ENCODE peak calls at places on chromosomes 4 and X, in ten cellular contexts. One of them, this sample, is unnamed.

GRCh38 chr4:3302164-3302785 is 9.5 kb downstream of the RGS12 start:
- DNase-seq in GM06990: peak
- DNase-seq in astrocyte of the spinal cord: peak
- DNase-seq in MV-4-11: no peak
- DNase-seq in choroid plexus epithelial cell: no peak
- DNase-seq in H7: peak
- DNase-seq in Right ventricle myocardium superior: no peak
- DNase-seq in skeletal muscle cell: no peak
- DNase-seq in AG09309: no peak
- DNase-seq in mesendoderm: no peak
- DNase-seq in this sample: no peak

GRCh38 chr4:81504685-81505598 is 33.2 kb upstream of the RASGEF1B start:
- DNase-seq in Right ventricle myocardium superior: peak
- DNase-seq in mesendoderm: no peak
- DNase-seq in H7: no peak
- DNase-seq in skeletal muscle cell: no peak
- DNase-seq in AG09309: no peak
- DNase-seq in GM06990: peak
- DNase-seq in astrocyte of the spinal cord: no peak
- DNase-seq in MV-4-11: peak
- DNase-seq in choroid plexus epithelial cell: no peak
- DNase-seq in this sample: no peak

GRCh38 chr4:88211473-88212252 is 53.2 kb upstream of the ABCG2 start:
- DNase-seq in AG09309: no peak
- DNase-seq in astrocyte of the spinal cord: peak
- DNase-seq in GM06990: peak
- DNase-seq in choroid plexus epithelial cell: peak
- DNase-seq in mesendoderm: peak
- DNase-seq in Right ventricle myocardium superior: no peak
- DNase-seq in H7: peak
- DNase-seq in MV-4-11: peak
- DNase-seq in skeletal muscle cell: no peak
- DNase-seq in this sample: no peak

GRCh38 chrX:47311857-47312774 is 58.3 kb upstream of the ZNF157 start:
- DNase-seq in AG09309: peak
- DNase-seq in GM06990: peak
- DNase-seq in MV-4-11: peak
- DNase-seq in Right ventricle myocardium superior: peak
- DNase-seq in mesendoderm: peak
- DNase-seq in H7: peak
- DNase-seq in astrocyte of the spinal cord: peak
- DNase-seq in choroid plexus epithelial cell: peak
- DNase-seq in skeletal muscle cell: peak
- DNase-seq in this sample: peak

GRCh38 chr4:142036795-142037583 is 400.6 kb downstream of the IL15 start:
- DNase-seq in AG09309: no peak
- DNase-seq in Right ventricle myocardium superior: no peak
- DNase-seq in skeletal muscle cell: no peak
- DNase-seq in GM06990: no peak
- DNase-seq in choroid plexus epithelial cell: no peak
- DNase-seq in astrocyte of the spinal cord: no peak
- DNase-seq in MV-4-11: no peak
- DNase-seq in H7: no peak
- DNase-seq in mesendoderm: peak
- DNase-seq in this sample: no peak

GRCh38 chrX:9710332-9710731 is 55.3 kb downstream of the GPR143 start:
- DNase-seq in mesendoderm: no peak
- DNase-seq in Right ventricle myocardium superior: no peak
- DNase-seq in skeletal muscle cell: no peak
- DNase-seq in GM06990: no peak
- DNase-seq in MV-4-11: no peak
- DNase-seq in AG09309: no peak
- DNase-seq in astrocyte of the spinal cord: no peak
- DNase-seq in H7: no peak
- DNase-seq in choroid plexus epithelial cell: no peak
- DNase-seq in this sample: no peak

GRCh38 chr4:105632599-105632998 is 75.9 kb downstream of the INTS12 start:
- DNase-seq in GM06990: no peak
- DNase-seq in mesendoderm: peak
- DNase-seq in H7: no peak
- DNase-seq in AG09309: no peak
- DNase-seq in skeletal muscle cell: no peak
- DNase-seq in choroid plexus epithelial cell: no peak
- DNase-seq in MV-4-11: no peak
- DNase-seq in Right ventricle myocardium superior: no peak
- DNase-seq in astrocyte of the spinal cord: no peak
- DNase-seq in this sample: no peak

GRCh38 chr4:73617256-73617655 is 3.0 kb downstream of the RASSF6 start:
- DNase-seq in choroid plexus epithelial cell: no peak
- DNase-seq in Right ventricle myocardium superior: no peak
- DNase-seq in mesendoderm: no peak
- DNase-seq in H7: no peak
- DNase-seq in skeletal muscle cell: no peak
- DNase-seq in GM06990: no peak
- DNase-seq in MV-4-11: no peak
- DNase-seq in astrocyte of the spinal cord: no peak
- DNase-seq in AG09309: no peak
- DNase-seq in this sample: no peak

GRCh38 chr4:129614581-129614980 is 518.6 kb downstream of the C4orf33 start:
- DNase-seq in astrocyte of the spinal cord: no peak
- DNase-seq in choroid plexus epithelial cell: no peak
- DNase-seq in Right ventricle myocardium superior: peak
- DNase-seq in skeletal muscle cell: no peak
- DNase-seq in H7: no peak
- DNase-seq in mesendoderm: no peak
- DNase-seq in GM06990: no peak
- DNase-seq in AG09309: no peak
- DNase-seq in MV-4-11: no peak
- DNase-seq in this sample: no peak

GRCh38 chr4:39814403-39815185 is 116.7 kb downstream of the UBE2K start:
- DNase-seq in mesendoderm: peak
- DNase-seq in MV-4-11: no peak
- DNase-seq in choroid plexus epithelial cell: peak
- DNase-seq in skeletal muscle cell: peak
- DNase-seq in GM06990: peak
- DNase-seq in astrocyte of the spinal cord: peak
- DNase-seq in AG09309: no peak
- DNase-seq in Right ventricle myocardium superior: no peak
- DNase-seq in H7: no peak
- DNase-seq in this sample: no peak

GRCh38 chr4:98864560-98864959 is 64.4 kb downstream of the EIF4E start:
- DNase-seq in skeletal muscle cell: no peak
- DNase-seq in H7: no peak
- DNase-seq in choroid plexus epithelial cell: no peak
- DNase-seq in AG09309: no peak
- DNase-seq in astrocyte of the spinal cord: no peak
- DNase-seq in mesendoderm: no peak
- DNase-seq in GM06990: no peak
- DNase-seq in Right ventricle myocardium superior: no peak
- DNase-seq in MV-4-11: no peak
- DNase-seq in this sample: no peak

GRCh38 chr4:186942745-186943606 is 219.3 kb upstream of the FAT1 start:
- DNase-seq in H7: no peak
- DNase-seq in mesendoderm: no peak
- DNase-seq in GM06990: no peak
- DNase-seq in MV-4-11: no peak
- DNase-seq in astrocyte of the spinal cord: peak
- DNase-seq in Right ventricle myocardium superior: no peak
- DNase-seq in choroid plexus epithelial cell: peak
- DNase-seq in skeletal muscle cell: no peak
- DNase-seq in AG09309: no peak
- DNase-seq in this sample: no peak

GRCh38 chr4:122854860-122855259 is 28.2 kb downstream of the FGF2 start:
- DNase-seq in Right ventricle myocardium superior: no peak
- DNase-seq in AG09309: no peak
- DNase-seq in astrocyte of the spinal cord: no peak
- DNase-seq in mesendoderm: no peak
- DNase-seq in MV-4-11: no peak
- DNase-seq in choroid plexus epithelial cell: no peak
- DNase-seq in H7: no peak
- DNase-seq in skeletal muscle cell: no peak
- DNase-seq in GM06990: no peak
- DNase-seq in this sample: no peak

GRCh38 chr4:25439913-25440477 is 62.9 kb downstream of the ANAPC4 start:
- DNase-seq in GM06990: no peak
- DNase-seq in H7: peak
- DNase-seq in AG09309: peak
- DNase-seq in skeletal muscle cell: peak
- DNase-seq in mesendoderm: peak
- DNase-seq in astrocyte of the spinal cord: peak
- DNase-seq in MV-4-11: peak
- DNase-seq in Right ventricle myocardium superior: no peak
- DNase-seq in choroid plexus epithelial cell: peak
- DNase-seq in this sample: peak

GRCh38 chr4:156173937-156174336 is 220.3 kb upstream of the CTSO start:
- DNase-seq in Right ventricle myocardium superior: no peak
- DNase-seq in skeletal muscle cell: no peak
- DNase-seq in astrocyte of the spinal cord: no peak
- DNase-seq in AG09309: no peak
- DNase-seq in choroid plexus epithelial cell: no peak
- DNase-seq in mesendoderm: no peak
- DNase-seq in H7: no peak
- DNase-seq in GM06990: no peak
- DNase-seq in MV-4-11: peak
- DNase-seq in this sample: no peak